ENCODE peak calls at places on chromosomes 6 and 20, in eight cellular contexts. W is IMR-90; F is activated naive CD4-positive, alpha-beta T cell; S is psoas muscle; H is HCEC 1CT; T is left lung; M is progenitor cell of endocrine pancreas; P is retina. Z is an unnamed sample.

GRCh38 chr6:41560440-41561192 is 14.4 kb downstream of the FOXP4 start:
- DNase-seq in W (no peak), F (peak; percentile 66), S (peak; percentile 81), H (no peak), T (peak; percentile 58), M (no peak), P (peak; percentile 80), Z (peak; percentile 69)

GRCh38 chr6:108840919-108841318 is 7.3 kb upstream of the ARMC2 start:
- DNase-seq in W (no peak), F (no peak), S (no peak), H (no peak), T (no peak), M (no peak), P (no peak), Z (no peak)

GRCh38 chr20:58174708-58175287 is 53.7 kb downstream of the ANKRD60 start:
- DNase-seq in W (no peak), F (no peak), S (peak; percentile 76), H (no peak), T (no peak), M (no peak), P (peak; percentile 58), Z (peak; percentile 81)

GRCh38 chr6:133546098-133546497 is 304.9 kb downstream of the EYA4 start:
- DNase-seq in W (peak; percentile 97), F (no peak), S (no peak), H (peak; percentile 66), T (no peak), M (no peak), P (no peak), Z (no peak)

GRCh38 chr6:50030777-50031562 is 9.2 kb upstream of the DEFB110 start:
- DNase-seq in W (peak; percentile 5), F (no peak), S (no peak), H (peak; percentile 38), T (no peak), M (no peak), P (no peak), Z (no peak)

GRCh38 chr6:33202799-33203198 is 1.7 kb upstream of the HSD17B8 start:
- DNase-seq in W (no peak), F (no peak), S (peak; percentile 30), H (no peak), T (no peak), M (no peak), P (no peak), Z (no peak)

GRCh38 chr6:162074641-162075040 is 652.9 kb downstream of the PRKN start:
- DNase-seq in W (no peak), F (no peak), S (no peak), H (no peak), T (no peak), M (no peak), P (peak; percentile 25), Z (no peak)

GRCh38 chr6:11366934-11367637 is 134.6 kb upstream of the NEDD9 start:
- DNase-seq in W (no peak), F (no peak), S (no peak), H (peak; percentile 47), T (no peak), M (no peak), P (no peak), Z (no peak)

Z was measured in aorta.